ENCODE peak calls at places on chromosomes 3 and 15, in five cellular contexts. One of them, this sample, is unnamed.

GRCh38 chr15:100667405-100668320 is 65.3 kb downstream of the ASB7 start:
- DNase-seq in activated T-cell treated with anti-CD3 and anti-CD28 coated beads for 24 hours: no peak
- DNase-seq in ELR: peak
- DNase-seq in activated effector memory CD4-positive, alpha-beta T cell treated with anti-CD3 and anti-CD28 coated beads, Interleukin-2, amount 50 U/mL, for 16 hours: no peak
- DNase-seq in SK-N-MC: no peak
- DNase-seq in this sample: peak

GRCh38 chr15:59400103-59400813 is 27.6 kb upstream of the MYO1E start:
- DNase-seq in activated T-cell treated with anti-CD3 and anti-CD28 coated beads for 24 hours: no peak
- DNase-seq in activated effector memory CD4-positive, alpha-beta T cell treated with anti-CD3 and anti-CD28 coated beads, Interleukin-2, amount 50 U/mL, for 16 hours: no peak
- DNase-seq in ELR: no peak
- DNase-seq in SK-N-MC: no peak
- DNase-seq in this sample: no peak

GRCh38 chr3:113441051-113441770 is at the start of gene CFAP44:
- DNase-seq in SK-N-MC: no peak
- DNase-seq in activated T-cell treated with anti-CD3 and anti-CD28 coated beads for 24 hours: peak
- DNase-seq in ELR: peak
- DNase-seq in activated effector memory CD4-positive, alpha-beta T cell treated with anti-CD3 and anti-CD28 coated beads, Interleukin-2, amount 50 U/mL, for 16 hours: peak
- DNase-seq in this sample: no peak

GRCh38 chr3:106083207-106083606 is 214.4 kb upstream of the CBLB start:
- DNase-seq in SK-N-MC: no peak
- DNase-seq in ELR: no peak
- DNase-seq in activated T-cell treated with anti-CD3 and anti-CD28 coated beads for 24 hours: no peak
- DNase-seq in activated effector memory CD4-positive, alpha-beta T cell treated with anti-CD3 and anti-CD28 coated beads, Interleukin-2, amount 50 U/mL, for 16 hours: no peak
- DNase-seq in this sample: no peak

GRCh38 chr3:194333212-194333980 is 17.7 kb downstream of the CPN2 start:
- DNase-seq in ELR: peak
- DNase-seq in activated effector memory CD4-positive, alpha-beta T cell treated with anti-CD3 and anti-CD28 coated beads, Interleukin-2, amount 50 U/mL, for 16 hours: peak
- DNase-seq in activated T-cell treated with anti-CD3 and anti-CD28 coated beads for 24 hours: peak
- DNase-seq in SK-N-MC: no peak
- DNase-seq in this sample: peak

GRCh38 chr15:44482088-44482487 is 54.7 kb downstream of the CTDSPL2 start:
- DNase-seq in activated effector memory CD4-positive, alpha-beta T cell treated with anti-CD3 and anti-CD28 coated beads, Interleukin-2, amount 50 U/mL, for 16 hours: no peak
- DNase-seq in ELR: no peak
- DNase-seq in activated T-cell treated with anti-CD3 and anti-CD28 coated beads for 24 hours: no peak
- DNase-seq in SK-N-MC: no peak
- DNase-seq in this sample: no peak

GRCh38 chr15:66080791-66081475 is 172.6 kb downstream of the MEGF11 start:
- DNase-seq in activated T-cell treated with anti-CD3 and anti-CD28 coated beads for 24 hours: no peak
- DNase-seq in activated effector memory CD4-positive, alpha-beta T cell treated with anti-CD3 and anti-CD28 coated beads, Interleukin-2, amount 50 U/mL, for 16 hours: peak
- DNase-seq in ELR: peak
- DNase-seq in SK-N-MC: no peak
- DNase-seq in this sample: no peak

GRCh38 chr3:13850161-13850945 is 29.5 kb downstream of the WNT7A start:
- DNase-seq in ELR: peak
- DNase-seq in activated T-cell treated with anti-CD3 and anti-CD28 coated beads for 24 hours: no peak
- DNase-seq in activated effector memory CD4-positive, alpha-beta T cell treated with anti-CD3 and anti-CD28 coated beads, Interleukin-2, amount 50 U/mL, for 16 hours: no peak
- DNase-seq in SK-N-MC: no peak
- DNase-seq in this sample: peak

GRCh38 chr3:111904376-111905241 is 45.5 kb downstream of the PHLDB2 start:
- DNase-seq in ELR: peak
- DNase-seq in SK-N-MC: no peak
- DNase-seq in activated effector memory CD4-positive, alpha-beta T cell treated with anti-CD3 and anti-CD28 coated beads, Interleukin-2, amount 50 U/mL, for 16 hours: no peak
- DNase-seq in activated T-cell treated with anti-CD3 and anti-CD28 coated beads for 24 hours: no peak
- DNase-seq in this sample: peak

GRCh38 chr15:31299588-31300207 is 26.9 kb upstream of the KLF13 start:
- DNase-seq in SK-N-MC: no peak
- DNase-seq in activated T-cell treated with anti-CD3 and anti-CD28 coated beads for 24 hours: no peak
- DNase-seq in activated effector memory CD4-positive, alpha-beta T cell treated with anti-CD3 and anti-CD28 coated beads, Interleukin-2, amount 50 U/mL, for 16 hours: peak
- DNase-seq in ELR: peak
- DNase-seq in this sample: no peak

GRCh38 chr3:194443911-194444310 is 42.9 kb downstream of the ATP13A3 start:
- DNase-seq in activated effector memory CD4-positive, alpha-beta T cell treated with anti-CD3 and anti-CD28 coated beads, Interleukin-2, amount 50 U/mL, for 16 hours: no peak
- DNase-seq in activated T-cell treated with anti-CD3 and anti-CD28 coated beads for 24 hours: no peak
- DNase-seq in SK-N-MC: no peak
- DNase-seq in ELR: no peak
- DNase-seq in this sample: no peak

GRCh38 chr3:53730565-53730964 is 115.7 kb downstream of the CHDH start:
- DNase-seq in activated effector memory CD4-positive, alpha-beta T cell treated with anti-CD3 and anti-CD28 coated beads, Interleukin-2, amount 50 U/mL, for 16 hours: no peak
- DNase-seq in ELR: no peak
- DNase-seq in activated T-cell treated with anti-CD3 and anti-CD28 coated beads for 24 hours: no peak
- DNase-seq in SK-N-MC: no peak
- DNase-seq in this sample: no peak

GRCh38 chr3:46022909-46023785 is 4.1 kb downstream of the XCR1 start:
- DNase-seq in activated effector memory CD4-positive, alpha-beta T cell treated with anti-CD3 and anti-CD28 coated beads, Interleukin-2, amount 50 U/mL, for 16 hours: no peak
- DNase-seq in activated T-cell treated with anti-CD3 and anti-CD28 coated beads for 24 hours: no peak
- DNase-seq in SK-N-MC: no peak
- DNase-seq in ELR: no peak
- DNase-seq in this sample: no peak

GRCh38 chr3:5071061-5071460 is 51.0 kb upstream of the ARL8B start:
- DNase-seq in activated effector memory CD4-positive, alpha-beta T cell treated with anti-CD3 and anti-CD28 coated beads, Interleukin-2, amount 50 U/mL, for 16 hours: no peak
- DNase-seq in ELR: peak
- DNase-seq in activated T-cell treated with anti-CD3 and anti-CD28 coated beads for 24 hours: no peak
- DNase-seq in SK-N-MC: no peak
- DNase-seq in this sample: no peak

GRCh38 chr3:48155122-48155521 is 33.1 kb downstream of the CDC25A start:
- DNase-seq in activated T-cell treated with anti-CD3 and anti-CD28 coated beads for 24 hours: no peak
- DNase-seq in activated effector memory CD4-positive, alpha-beta T cell treated with anti-CD3 and anti-CD28 coated beads, Interleukin-2, amount 50 U/mL, for 16 hours: no peak
- DNase-seq in SK-N-MC: no peak
- DNase-seq in ELR: peak
- DNase-seq in this sample: peak

GRCh38 chr3:100645913-100646312 is 36.5 kb downstream of the ADGRG7 start:
- DNase-seq in activated effector memory CD4-positive, alpha-beta T cell treated with anti-CD3 and anti-CD28 coated beads, Interleukin-2, amount 50 U/mL, for 16 hours: no peak
- DNase-seq in activated T-cell treated with anti-CD3 and anti-CD28 coated beads for 24 hours: no peak
- DNase-seq in SK-N-MC: no peak
- DNase-seq in ELR: no peak
- DNase-seq in this sample: no peak

GRCh38 chr15:48559270-48559669 is 86.2 kb downstream of the FBN1 start:
- DNase-seq in activated effector memory CD4-positive, alpha-beta T cell treated with anti-CD3 and anti-CD28 coated beads, Interleukin-2, amount 50 U/mL, for 16 hours: no peak
- DNase-seq in SK-N-MC: no peak
- DNase-seq in activated T-cell treated with anti-CD3 and anti-CD28 coated beads for 24 hours: no peak
- DNase-seq in ELR: peak
- DNase-seq in this sample: no peak

GRCh38 chr3:125187599-125187910 is 25.0 kb downstream of the SLC12A8 start:
- DNase-seq in activated T-cell treated with anti-CD3 and anti-CD28 coated beads for 24 hours: no peak
- DNase-seq in activated effector memory CD4-positive, alpha-beta T cell treated with anti-CD3 and anti-CD28 coated beads, Interleukin-2, amount 50 U/mL, for 16 hours: no peak
- DNase-seq in ELR: no peak
- DNase-seq in SK-N-MC: no peak
- DNase-seq in this sample: no peak